ENCODE peak calls at places on chromosomes 5 and 9, in nine cellular contexts. S, L, O, A, U, B, G, X and Y are unnamed samples.
A peak's percentile ranks its signal among the peaks of the same experiment; 100 is the strongest.

GRCh38 chr9:101736723-101737122 is 1.7 kb downstream of the GRIN3A start:
- DNase-seq in U (no peak), O (no peak), B (no peak), L (no peak), G (no peak), X (no peak), S (peak; percentile 10), A (no peak), Y (peak; percentile 47)

GRCh38 chr9:34891386-34891785 is 66.7 kb upstream of the PHF24 start:
- DNase-seq in X (no peak), U (no peak), A (no peak), O (no peak), B (no peak), L (no peak), S (no peak), G (no peak), Y (no peak)

GRCh38 chr9:68431307-68431706 is 74.9 kb downstream of the PGM5 start:
- DNase-seq in G (no peak), O (no peak), X (no peak), A (no peak), U (no peak), S (no peak), B (no peak), L (no peak), Y (no peak)

GRCh38 chr5:151678146-151678545 is 8.6 kb downstream of the SPARC start:
- DNase-seq in X (no peak), L (no peak), U (peak; percentile 84), O (no peak), B (no peak), S (peak; percentile 65), A (no peak), G (no peak), Y (no peak)

GRCh38 chr9:37290881-37291485 is 131.5 kb upstream of the GRHPR start:
- DNase-seq in L (no peak), O (peak; percentile 46), B (no peak), G (no peak), U (peak; percentile 70), A (no peak), S (no peak), X (no peak), Y (no peak)

GRCh38 chr5:142816577-142816976 is 46.4 kb downstream of the ARHGAP26 start:
- DNase-seq in B (peak; percentile 75), X (no peak), S (peak; percentile 68), A (no peak), U (peak; percentile 46), O (no peak), G (no peak), L (peak; percentile 66), Y (peak; percentile 81)

GRCh38 chr9:133210202-133210532 is 1.1 kb upstream of the OBP2B start:
- DNase-seq in L (no peak), O (no peak), B (peak; percentile 23), S (no peak), X (no peak), U (no peak), G (no peak), A (no peak), Y (no peak)

GRCh38 chr5:78547731-78548189 is 100.8 kb downstream of the LHFPL2 start:
- DNase-seq in G (no peak), B (no peak), X (no peak), L (peak; percentile 55), O (no peak), A (no peak), U (no peak), S (peak; percentile 94), Y (peak; percentile 88)

GRCh38 chr5:153660919-153661318 is 170.4 kb downstream of the GRIA1 start:
- DNase-seq in X (no peak), G (no peak), L (no peak), O (no peak), S (no peak), A (no peak), U (no peak), B (no peak), Y (no peak)

GRCh38 chr9:36138901-36139300 is 2.4 kb downstream of the GLIPR2 start:
- DNase-seq in G (no peak), A (no peak), U (no peak), X (no peak), S (no peak), B (no peak), O (no peak), L (no peak), Y (no peak)

GRCh38 chr9:36137392-36138004 is 965 bp downstream of the GLIPR2 start:
- DNase-seq in U (peak; percentile 44), O (no peak), S (no peak), A (no peak), L (peak; percentile 31), G (no peak), B (no peak), X (no peak), Y (no peak)

GRCh38 chr9:36136894-36137391 is 410 bp downstream of the GLIPR2 start:
- DNase-seq in G (no peak), O (no peak), S (no peak), B (no peak), X (no peak), U (no peak), A (no peak), L (no peak), Y (no peak)

GRCh38 chr9:36140086-36141084 is 3.9 kb downstream of the GLIPR2 start:
- DNase-seq in U (no peak), A (no peak), G (no peak), B (no peak), X (no peak), S (no peak), O (no peak), L (no peak), Y (no peak)

DNA sequence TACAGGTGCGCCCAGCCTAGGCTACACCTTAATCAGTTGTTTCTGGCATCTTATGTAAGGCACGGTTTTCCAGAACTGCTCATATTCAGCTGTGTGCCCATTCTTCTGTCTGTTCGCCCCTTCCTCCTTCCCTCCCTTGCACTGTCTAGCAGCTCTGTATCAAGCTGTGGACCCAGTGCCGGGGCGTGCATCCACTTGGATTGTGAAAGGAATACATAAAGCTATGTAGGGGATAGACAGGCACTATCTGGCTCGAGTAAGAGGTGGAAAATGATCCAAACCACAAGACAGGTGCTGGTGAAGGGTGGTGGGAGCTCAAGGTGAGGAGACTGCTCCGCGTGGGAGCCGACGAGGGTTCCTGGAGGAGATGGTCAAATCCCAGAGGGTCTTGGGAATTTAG is 2.0 kb downstream of the GLIPR2 start:
- DNase-seq in G (no peak), X (no peak), L (no peak), U (no peak), O (no peak), A (no peak), B (no peak), S (no peak), Y (no peak)
- H3K4me1 ChIP-seq in G (peaks cover 9% of the 10 kb centered on the region), X (peaks cover 5% of the 10 kb centered on the region), L (peaks cover 63% of the 10 kb centered on the region), U (peaks cover 11% of the 10 kb centered on the region), O (peaks cover 16% of the 10 kb centered on the region), A (peaks cover 55% of the 10 kb centered on the region), B (peaks cover 68% of the 10 kb centered on the region), S (peaks cover 35% of the 10 kb centered on the region), Y (peaks cover 26% of the 10 kb centered on the region)

GRCh38 chr5:178145965-178146820 is 7.5 kb downstream of the NHP2 start:
- DNase-seq in A (no peak), O (peak; percentile 75), G (peak; percentile 87), L (peak; percentile 79), U (peak; percentile 50), S (peak; percentile 46), X (peak; percentile 75), B (peak; percentile 84), Y (peak; percentile 75)
- TF ChIP-seq POLR2A in A (no peak), O (no peak), G (no peak), L (no peak), U (peak; percentile 18), S (no peak), X (no peak), B (no peak), Y (no peak)

DNA sequence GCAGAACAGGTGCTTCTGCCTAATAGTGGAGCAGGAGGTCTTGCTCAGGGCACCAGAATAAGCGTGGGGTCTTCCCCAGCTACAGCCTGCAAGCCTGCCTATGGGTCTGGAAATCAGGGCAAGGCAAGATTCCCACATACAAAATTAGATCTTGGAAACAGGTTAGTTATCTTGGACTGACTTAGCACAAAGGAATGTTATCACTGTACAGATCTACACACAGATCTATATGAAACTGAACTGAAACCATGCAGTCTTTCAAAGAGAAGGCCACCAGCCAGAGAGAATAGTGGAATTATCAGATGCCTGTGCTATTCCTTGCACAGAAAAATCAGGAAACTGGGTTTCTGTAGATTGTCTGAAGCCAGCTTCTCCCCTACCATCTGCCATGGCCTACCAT is 585.7 kb downstream of the ACTL7B start:
- DNase-seq in B (no peak), S (no peak), L (no peak), X (no peak), U (peak; percentile 43), A (no peak), O (no peak), G (no peak), Y (no peak)
- TF ChIP-seq CTCF in B (no peak), S (no peak), L (no peak), X (no peak), U (no peak), A (no peak), O (no peak), G (no peak), Y (no peak)

GRCh38 chr5:157552650-157553049 is 22.9 kb downstream of the ADAM19 start:
- DNase-seq in X (no peak), O (no peak), S (no peak), A (no peak), B (no peak), L (no peak), G (no peak), U (no peak), Y (no peak)

GRCh38 chr5:157555031-157555640 is 20.4 kb downstream of the ADAM19 start:
- DNase-seq in A (no peak), U (no peak), G (no peak), L (no peak), B (no peak), X (no peak), O (no peak), S (no peak), Y (no peak)

GRCh38 chr5:157556615-157557418 is 18.8 kb downstream of the ADAM19 start:
- DNase-seq in A (no peak), X (no peak), G (no peak), S (no peak), O (no peak), B (no peak), L (no peak), U (no peak), Y (no peak)

GRCh38 chr5:157550668-157551067 is 24.9 kb downstream of the ADAM19 start:
- DNase-seq in X (no peak), B (no peak), O (no peak), A (no peak), S (no peak), G (no peak), L (no peak), U (no peak), Y (no peak)

DNA sequence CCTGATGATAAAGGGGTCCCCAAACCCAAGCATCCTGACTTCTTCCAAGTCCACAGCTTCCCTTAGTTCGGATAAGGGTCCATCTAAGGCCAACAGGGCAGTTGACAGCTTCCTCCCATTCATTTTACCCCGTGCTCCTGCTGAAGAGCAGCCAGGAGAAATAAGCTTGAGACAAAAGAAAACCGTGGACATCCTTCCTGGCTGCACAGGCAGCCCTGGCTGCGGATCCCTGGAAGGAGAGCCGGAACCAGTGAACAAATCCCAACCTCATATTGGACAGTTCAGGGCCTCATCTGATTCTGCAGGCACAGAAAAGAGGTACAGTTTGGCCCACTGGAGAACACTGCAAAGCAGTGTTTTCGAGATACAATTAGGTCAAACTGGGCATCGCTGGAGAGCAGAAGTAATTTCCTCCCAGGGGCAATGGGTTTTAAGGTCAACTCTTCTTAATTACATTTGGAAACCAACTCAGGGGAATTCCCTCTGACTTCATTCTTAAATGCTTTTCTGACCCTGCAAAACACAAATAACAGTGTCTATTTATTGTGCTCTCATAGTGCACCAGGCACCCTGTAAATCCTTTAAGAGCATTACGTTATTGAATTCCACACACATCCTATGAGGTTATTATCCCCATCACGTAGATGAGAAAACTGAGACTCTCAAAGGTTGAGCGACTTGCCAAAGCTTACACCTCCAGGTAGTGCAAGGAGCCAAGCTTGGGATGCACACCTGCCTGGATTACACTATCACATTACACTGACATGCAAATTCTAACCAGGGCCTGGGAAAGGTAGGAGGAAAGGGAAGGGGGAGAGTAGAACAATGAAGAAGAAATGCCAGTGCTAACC is 21.2 kb downstream of the ADAM19 start:
- DNase-seq in X (no peak), A (no peak), S (no peak), U (peak; percentile 86), O (no peak), B (no peak), L (no peak), G (no peak), Y (no peak)
- H3K4me1 ChIP-seq in X (no peaks in the 10 kb centered on the region), A (peaks cover 62% of the 10 kb centered on the region), S (peaks cover 41% of the 10 kb centered on the region), U (peaks cover 20% of the 10 kb centered on the region), O (peaks cover 52% of the 10 kb centered on the region), B (peaks cover 17% of the 10 kb centered on the region), L (peaks cover 10% of the 10 kb centered on the region), G (no peaks in the 10 kb centered on the region), Y (no peaks in the 10 kb centered on the region)